ENCODE peak calls at places on chromosomes 5 and 9, in ten cellular contexts. K is CD8-positive, alpha-beta memory T cell; C is transverse colon; X is PC-3; M is ovary; R is tibial nerve; O is endodermal cell; J is colonic mucosa; E is right cardiac atrium; T is sigmoid colon. G is an unnamed sample.

GRCh38 chr9:89878003-89878411 is 273.2 kb downstream of the GADD45G start:
- DNase-seq in X (no peak), R (no peak), K (no peak), T (peak; percentile 46), M (peak; percentile 4), J (no peak), O (peak; percentile 19), C (no peak), E (no peak), G (no peak)

GRCh38 chr5:82885657-82886389 is 191.4 kb downstream of the TMEM167A start:
- DNase-seq in R (no peak), T (no peak), X (peak; percentile 88), O (no peak), E (peak; percentile 18), J (no peak), C (no peak), K (no peak), M (no peak), G (no peak)

GRCh38 chr5:174146556-174146955 is 101.0 kb downstream of the NSG2 start:
- DNase-seq in E (no peak), X (no peak), M (no peak), C (no peak), K (no peak), J (no peak), O (no peak), T (no peak), R (no peak), G (no peak)

GRCh38 chr5:38551020-38552017 is 5.1 kb downstream of the LIFR start:
- DNase-seq in K (no peak), R (no peak), T (no peak), X (peak; percentile 80), E (no peak), J (no peak), O (peak; percentile 61), M (no peak), C (no peak), G (no peak)

GRCh38 chr9:38333047-38333446 is 59.5 kb upstream of the ALDH1B1 start:
- DNase-seq in T (peak; percentile 6), C (no peak), E (no peak), K (no peak), J (no peak), R (no peak), M (no peak), X (no peak), O (peak; percentile 20), G (no peak)

GRCh38 chr5:93274291-93274690 is 306.7 kb downstream of the NR2F1-AS1 start:
- DNase-seq in O (no peak), R (no peak), K (no peak), T (no peak), X (peak; percentile 27), M (no peak), J (no peak), C (no peak), E (no peak), G (no peak)

GRCh38 chr9:38622083-38622674 is 1.8 kb upstream of the ANKRD18A start:
- DNase-seq in E (peak; percentile 47), O (no peak), X (peak; percentile 59), R (no peak), J (peak; percentile 52), K (no peak), C (peak; percentile 30), T (no peak), M (no peak), G (no peak)

GRCh38 chr5:36070687-36071571 is 4.2 kb upstream of the UGT3A2 start:
- DNase-seq in E (no peak), O (no peak), C (no peak), M (no peak), J (no peak), K (no peak), X (no peak), R (no peak), T (no peak), G (no peak)

GRCh38 chr9:115109486-115109885 is 8.5 kb downstream of the TNC start:
- DNase-seq in X (peak; percentile 54), M (no peak), J (no peak), T (no peak), R (no peak), E (no peak), K (no peak), C (no peak), O (no peak), G (no peak)

GRCh38 chr5:130476325-130476724 is 572.1 kb downstream of the CHSY3 start:
- DNase-seq in E (no peak), J (no peak), C (no peak), R (no peak), O (no peak), K (no peak), M (no peak), T (no peak), X (peak; percentile 90), G (no peak)

GRCh38 chr5:157459715-157460599 is at the start of gene NIPAL4:
- DNase-seq in E (peak; percentile 55), O (peak; percentile 73), M (no peak), X (no peak), C (peak; percentile 24), K (no peak), T (peak; percentile 76), J (no peak), R (no peak), G (peak; percentile 15)

GRCh38 chr9:86494644-86495081 is 140.5 kb upstream of the TUT7 start:
- DNase-seq in T (no peak), O (no peak), C (no peak), R (no peak), J (no peak), M (no peak), X (no peak), E (no peak), K (no peak), G (no peak)

GRCh38 chr5:140217299-140218026 is 42.5 kb downstream of the CYSTM1 start:
- DNase-seq in O (no peak), C (no peak), M (no peak), K (no peak), X (no peak), E (no peak), R (no peak), J (no peak), T (no peak), G (no peak)
- H3K4me1 ChIP-seq in O (peaks cover 10% of the 10 kb centered on the region), C (peaks cover 71% of the 10 kb centered on the region), M (no peaks in the 10 kb centered on the region), K (no peaks in the 10 kb centered on the region), X (peaks cover 45% of the 10 kb centered on the region), E (peaks cover 34% of the 10 kb centered on the region), R (peaks cover 17% of the 10 kb centered on the region), J (peaks cover 25% of the 10 kb centered on the region), T (no peaks in the 10 kb centered on the region), G (no peaks in the 10 kb centered on the region)

GRCh38 chr9:128361981-128362646 is 9.1 kb upstream of the URM1 start:
- DNase-seq in X (peak; percentile 79), M (peak; percentile 84), O (peak; percentile 96), T (peak; percentile 93), R (peak; percentile 89), C (peak; percentile 84), K (peak; percentile 70), J (peak; percentile 88), E (peak; percentile 94), G (peak; percentile 46)
- H3K4me3 ChIP-seq in X (peak overlapping the region; percentile 64), M (peak overlapping the region; percentile 19), O (no peak overlapping the region), T (no peak overlapping the region), R (peak overlapping the region; percentile 40), C (peak overlapping the region; percentile 32), K (peak overlapping the region; percentile 62), J (peak overlapping the region; percentile 33), E (peak overlapping the region; percentile 5), G (peak overlapping the region; percentile 42)

GRCh38 chr5:73119492-73120157 is 750 bp upstream of the TMEM171 start:
- DNase-seq in M (no peak), J (peak; percentile 82), R (no peak), O (peak; percentile 73), E (no peak), C (peak; percentile 75), X (no peak), K (no peak), T (no peak), G (peak; percentile 36)

GRCh38 chr5:73122875-73123810 is 2.8 kb downstream of the TMEM171 start:
- DNase-seq in T (no peak), O (peak; percentile 70), X (peak; percentile 21), J (no peak), M (no peak), C (no peak), K (no peak), E (peak; percentile 38), R (no peak), G (no peak)

GRCh38 chr5:73118331-73119011 is 1.9 kb upstream of the TMEM171 start:
- DNase-seq in J (peak; percentile 81), O (no peak), M (no peak), K (no peak), R (no peak), C (peak; percentile 74), T (no peak), X (no peak), E (no peak), G (no peak)

GRCh38 chr5:73120222-73121108 is at the start of gene TMEM171:
- DNase-seq in R (no peak), C (peak; percentile 86), E (peak; percentile 46), K (no peak), T (no peak), J (peak; percentile 87), O (peak; percentile 88), M (no peak), X (peak; percentile 42), G (no peak)

GRCh38 chr5:73121109-73121443 is 701 bp downstream of the TMEM171 start:
- DNase-seq in O (no peak), C (no peak), T (no peak), J (no peak), X (peak; percentile 39), K (no peak), R (no peak), E (no peak), M (no peak), G (no peak)
- H3K27me3 ChIP-seq in O (peaks cover 86% of the 10 kb centered on the region), C (peaks cover 18% of the 10 kb centered on the region), T (peaks cover 35% of the 10 kb centered on the region), J (no peaks in the 10 kb centered on the region), X (no peaks in the 10 kb centered on the region), K (peaks cover 7% of the 10 kb centered on the region), R (peaks cover 26% of the 10 kb centered on the region), E (no peaks in the 10 kb centered on the region), M (no peaks in the 10 kb centered on the region), G (peaks cover 9% of the 10 kb centered on the region)

DNA sequence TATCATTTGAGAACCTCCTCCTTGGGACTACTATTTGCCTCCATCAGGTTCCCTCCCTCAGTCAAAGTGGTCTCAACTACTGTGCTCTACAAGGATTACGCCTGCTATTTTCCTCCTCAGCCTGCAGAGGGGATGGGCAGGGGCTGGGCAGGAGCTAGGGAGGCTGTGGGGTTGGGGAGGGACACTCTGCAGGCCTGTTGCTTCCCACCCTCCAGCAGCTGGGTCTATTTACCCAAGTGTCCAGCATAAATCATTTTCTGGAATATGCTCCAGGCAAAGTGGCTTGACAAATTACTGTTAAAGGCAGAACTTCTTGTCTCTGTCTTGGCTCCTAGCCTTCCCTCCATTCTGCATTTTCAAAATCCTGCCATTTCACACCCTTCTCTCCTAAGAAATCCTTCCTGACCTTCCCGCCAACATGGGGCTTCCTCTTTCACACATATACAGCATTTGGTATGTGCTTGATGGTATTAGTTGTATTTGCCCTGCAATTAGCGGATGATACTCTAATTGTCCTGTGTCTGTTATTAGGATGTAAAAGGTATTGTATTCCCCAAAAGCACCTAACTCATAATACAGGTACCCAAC is 106.7 kb downstream of the EFNA5 start:
- DNase-seq in C (no peak), J (no peak), X (no peak), K (no peak), T (no peak), E (no peak), R (no peak), O (peak; percentile 73), M (no peak), G (no peak)
- H3K4me1 ChIP-seq in C (no peaks in the 10 kb centered on the region), J (no peaks in the 10 kb centered on the region), X (no peaks in the 10 kb centered on the region), K (no peaks in the 10 kb centered on the region), T (no peaks in the 10 kb centered on the region), E (no peaks in the 10 kb centered on the region), R (no peaks in the 10 kb centered on the region), O (peaks cover 44% of the 10 kb centered on the region), M (no peaks in the 10 kb centered on the region), G (no peaks in the 10 kb centered on the region)

G was measured in effector memory CD4-positive, alpha-beta T cell.